ENCODE peak calls at places on chromosomes 13 and 19, in ten cellular contexts. One of them, this sample, is unnamed.

GRCh38 chr13:111517641-111518010 is 197.2 kb downstream of the TEX29 start:
- DNase-seq in IMR-90: no peak
- DNase-seq in uterus: no peak
- DNase-seq in ovary: no peak
- DNase-seq in spleen: no peak
- DNase-seq in A549: no peak
- DNase-seq in Peyer's patch: no peak
- DNase-seq in gastrocnemius medialis: no peak
- DNase-seq in transverse colon: no peak
- DNase-seq in heart left ventricle: no peak
- DNase-seq in this sample: no peak

GRCh38 chr13:75365724-75366173 is 116.2 kb downstream of the TBC1D4 start:
- DNase-seq in IMR-90: peak; percentile 86
- DNase-seq in uterus: no peak
- DNase-seq in ovary: no peak
- DNase-seq in spleen: no peak
- DNase-seq in A549: peak; percentile 1
- DNase-seq in Peyer's patch: no peak
- DNase-seq in gastrocnemius medialis: no peak
- DNase-seq in transverse colon: no peak
- DNase-seq in heart left ventricle: no peak
- DNase-seq in this sample: no peak

GRCh38 chr19:58551577-58552471 is 3.1 kb downstream of the CHMP2A start:
- DNase-seq in IMR-90: no peak
- DNase-seq in uterus: no peak
- DNase-seq in ovary: no peak
- DNase-seq in spleen: no peak
- DNase-seq in A549: no peak
- DNase-seq in Peyer's patch: no peak
- DNase-seq in gastrocnemius medialis: no peak
- DNase-seq in transverse colon: no peak
- DNase-seq in heart left ventricle: no peak
- DNase-seq in this sample: no peak

GRCh38 chr19:35344511-35345031 is 3.1 kb upstream of the FFAR1 start:
- DNase-seq in IMR-90: no peak
- DNase-seq in uterus: no peak
- DNase-seq in ovary: peak; percentile 14
- DNase-seq in spleen: peak; percentile 70
- DNase-seq in A549: no peak
- DNase-seq in Peyer's patch: peak; percentile 38
- DNase-seq in gastrocnemius medialis: no peak
- DNase-seq in transverse colon: no peak
- DNase-seq in heart left ventricle: peak; percentile 33
- DNase-seq in this sample: no peak

GRCh38 chr13:111398196-111398595 is 77.8 kb downstream of the TEX29 start:
- DNase-seq in IMR-90: no peak
- DNase-seq in uterus: no peak
- DNase-seq in ovary: no peak
- DNase-seq in spleen: peak; percentile 30
- DNase-seq in A549: no peak
- DNase-seq in Peyer's patch: no peak
- DNase-seq in gastrocnemius medialis: no peak
- DNase-seq in transverse colon: no peak
- DNase-seq in heart left ventricle: no peak
- DNase-seq in this sample: no peak

GRCh38 chr13:82993417-82993816 is 888.9 kb downstream of the SLITRK1 start:
- DNase-seq in IMR-90: no peak
- DNase-seq in uterus: no peak
- DNase-seq in ovary: no peak
- DNase-seq in spleen: no peak
- DNase-seq in A549: no peak
- DNase-seq in Peyer's patch: no peak
- DNase-seq in gastrocnemius medialis: no peak
- DNase-seq in transverse colon: no peak
- DNase-seq in heart left ventricle: no peak
- DNase-seq in this sample: no peak

GRCh38 chr19:3330047-3330446 is 36.3 kb upstream of the NFIC start:
- DNase-seq in IMR-90: no peak
- DNase-seq in uterus: no peak
- DNase-seq in ovary: no peak
- DNase-seq in spleen: no peak
- DNase-seq in A549: no peak
- DNase-seq in Peyer's patch: no peak
- DNase-seq in gastrocnemius medialis: no peak
- DNase-seq in transverse colon: no peak
- DNase-seq in heart left ventricle: no peak
- DNase-seq in this sample: no peak

GRCh38 chr13:111298214-111298975 is 22.0 kb upstream of the TEX29 start:
- DNase-seq in IMR-90: no peak
- DNase-seq in uterus: no peak
- DNase-seq in ovary: no peak
- DNase-seq in spleen: no peak
- DNase-seq in A549: no peak
- DNase-seq in Peyer's patch: no peak
- DNase-seq in gastrocnemius medialis: no peak
- DNase-seq in transverse colon: no peak
- DNase-seq in heart left ventricle: no peak
- DNase-seq in this sample: no peak

GRCh38 chr19:48992571-48993174 is 436 bp downstream of the GYS1 start:
- DNase-seq in IMR-90: no peak
- DNase-seq in uterus: no peak
- DNase-seq in ovary: no peak
- DNase-seq in spleen: no peak
- DNase-seq in A549: no peak
- DNase-seq in Peyer's patch: peak; percentile 53
- DNase-seq in gastrocnemius medialis: no peak
- DNase-seq in transverse colon: no peak
- DNase-seq in heart left ventricle: no peak
- DNase-seq in this sample: no peak

GRCh38 chr19:48994035-48994386 is 324 bp downstream of the RUVBL2 start:
- DNase-seq in IMR-90: no peak
- DNase-seq in uterus: no peak
- DNase-seq in ovary: no peak
- DNase-seq in spleen: no peak
- DNase-seq in A549: no peak
- DNase-seq in Peyer's patch: no peak
- DNase-seq in gastrocnemius medialis: no peak
- DNase-seq in transverse colon: no peak
- DNase-seq in heart left ventricle: no peak
- DNase-seq in this sample: no peak

GRCh38 chr19:48991011-48991609 is 2.0 kb downstream of the GYS1 start:
- DNase-seq in IMR-90: no peak
- DNase-seq in uterus: no peak
- DNase-seq in ovary: no peak
- DNase-seq in spleen: no peak
- DNase-seq in A549: no peak
- DNase-seq in Peyer's patch: no peak
- DNase-seq in gastrocnemius medialis: no peak
- DNase-seq in transverse colon: no peak
- DNase-seq in heart left ventricle: no peak
- DNase-seq in this sample: no peak

GRCh38 chr19:48991823-48992570 is 1.1 kb downstream of the GYS1 start:
- DNase-seq in IMR-90: peak; percentile 83
- DNase-seq in uterus: peak; percentile 52
- DNase-seq in ovary: peak; percentile 55
- DNase-seq in spleen: peak; percentile 81
- DNase-seq in A549: peak; percentile 75
- DNase-seq in Peyer's patch: peak; percentile 72
- DNase-seq in gastrocnemius medialis: peak; percentile 77
- DNase-seq in transverse colon: peak; percentile 70
- DNase-seq in heart left ventricle: no peak
- DNase-seq in this sample: peak; percentile 45

GRCh38 chr19:48993175-48994034 is at the start of the genes GYS1 and RUVBL2:
- DNase-seq in IMR-90: peak; percentile 99
- DNase-seq in uterus: peak; percentile 99
- DNase-seq in ovary: peak; percentile 99
- DNase-seq in spleen: peak; percentile 100
- DNase-seq in A549: peak; percentile 100
- DNase-seq in Peyer's patch: peak; percentile 100
- DNase-seq in gastrocnemius medialis: peak; percentile 98
- DNase-seq in transverse colon: peak; percentile 99
- DNase-seq in heart left ventricle: peak; percentile 100
- DNase-seq in this sample: peak; percentile 98
- TF ChIP-seq POLR2A in IMR-90: peak; percentile 77
- TF ChIP-seq POLR2A in uterus: peak; percentile 93
- TF ChIP-seq POLR2A in ovary: peak; percentile 90
- TF ChIP-seq POLR2A in spleen: peak; percentile 80
- TF ChIP-seq POLR2A in A549: peak; percentile 92
- TF ChIP-seq POLR2A in Peyer's patch: peak; percentile 87
- TF ChIP-seq POLR2A in gastrocnemius medialis: peak; percentile 99
- TF ChIP-seq POLR2A in transverse colon: peak; percentile 92
- TF ChIP-seq POLR2A in heart left ventricle: peak; percentile 98
- TF ChIP-seq POLR2A in this sample: peak; percentile 90

GRCh38 chr19:17092696-17093095 is 17.1 kb downstream of the MYO9B start:
- DNase-seq in IMR-90: no peak
- DNase-seq in uterus: no peak
- DNase-seq in ovary: no peak
- DNase-seq in spleen: no peak
- DNase-seq in A549: no peak
- DNase-seq in Peyer's patch: no peak
- DNase-seq in gastrocnemius medialis: no peak
- DNase-seq in transverse colon: no peak
- DNase-seq in heart left ventricle: no peak
- DNase-seq in this sample: no peak

GRCh38 chr19:17090501-17091074 is 15.0 kb downstream of the MYO9B start:
- DNase-seq in IMR-90: peak; percentile 60
- DNase-seq in uterus: no peak
- DNase-seq in ovary: no peak
- DNase-seq in spleen: no peak
- DNase-seq in A549: no peak
- DNase-seq in Peyer's patch: peak; percentile 68
- DNase-seq in gastrocnemius medialis: no peak
- DNase-seq in transverse colon: no peak
- DNase-seq in heart left ventricle: no peak
- DNase-seq in this sample: no peak

GRCh38 chr19:17089238-17089637 is 13.7 kb downstream of the MYO9B start:
- DNase-seq in IMR-90: peak; percentile 95
- DNase-seq in uterus: peak; percentile 46
- DNase-seq in ovary: no peak
- DNase-seq in spleen: no peak
- DNase-seq in A549: no peak
- DNase-seq in Peyer's patch: no peak
- DNase-seq in gastrocnemius medialis: no peak
- DNase-seq in transverse colon: no peak
- DNase-seq in heart left ventricle: no peak
- DNase-seq in this sample: no peak

GRCh38 chr19:17088552-17088951 is 13.0 kb downstream of the MYO9B start:
- DNase-seq in IMR-90: peak; percentile 23
- DNase-seq in uterus: no peak
- DNase-seq in ovary: no peak
- DNase-seq in spleen: no peak
- DNase-seq in A549: no peak
- DNase-seq in Peyer's patch: no peak
- DNase-seq in gastrocnemius medialis: no peak
- DNase-seq in transverse colon: no peak
- DNase-seq in heart left ventricle: no peak
- DNase-seq in this sample: no peak

DNA sequence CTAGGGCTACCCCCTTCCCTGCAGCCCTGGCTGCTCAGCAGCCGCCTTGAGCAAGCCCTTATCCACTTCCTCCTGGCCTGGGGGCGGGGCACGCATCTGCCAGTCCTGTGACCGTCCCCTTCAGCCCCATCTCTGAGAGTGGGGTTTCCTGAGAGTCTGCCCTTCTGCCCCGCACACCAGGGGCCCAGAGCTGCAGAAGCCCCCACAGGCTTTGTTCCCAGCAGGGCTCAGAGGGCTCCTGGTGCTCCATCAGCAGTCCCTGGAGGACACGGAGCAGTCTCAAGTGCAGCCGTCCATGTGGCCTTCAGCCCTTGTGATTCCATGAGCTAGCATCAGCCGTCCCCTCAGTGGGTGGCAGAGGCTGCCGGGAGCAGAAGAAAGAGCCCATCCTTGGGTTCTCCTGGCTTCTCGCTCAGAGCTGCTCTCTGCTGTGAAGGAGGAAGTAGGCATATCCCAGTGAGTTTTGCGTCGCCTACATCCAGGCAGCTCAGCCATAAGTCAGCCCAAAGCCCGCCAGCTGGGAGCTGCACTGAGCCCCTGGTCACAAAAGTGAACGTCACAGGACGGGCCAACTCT is 16.3 kb downstream of the MYO9B start:
- DNase-seq in IMR-90: no peak
- DNase-seq in uterus: no peak
- DNase-seq in ovary: no peak
- DNase-seq in spleen: peak; percentile 95
- DNase-seq in A549: no peak
- DNase-seq in Peyer's patch: peak; percentile 85
- DNase-seq in gastrocnemius medialis: no peak
- DNase-seq in transverse colon: peak; percentile 54
- DNase-seq in heart left ventricle: peak; percentile 81
- DNase-seq in this sample: no peak
- H3K27ac ChIP-seq in IMR-90: peak overlapping the region; percentile 41
- H3K27ac ChIP-seq in uterus: peak overlapping the region; percentile 95
- H3K27ac ChIP-seq in ovary: no peak overlapping the region
- H3K27ac ChIP-seq in spleen: peak overlapping the region; percentile 88
- H3K27ac ChIP-seq in A549: peak overlapping the region; percentile 40
- H3K27ac ChIP-seq in Peyer's patch: peak overlapping the region; percentile 76
- H3K27ac ChIP-seq in gastrocnemius medialis: peak overlapping the region; percentile 8
- H3K27ac ChIP-seq in transverse colon: peak overlapping the region; percentile 87
- H3K27ac ChIP-seq in heart left ventricle: no peak overlapping the region
- H3K27ac ChIP-seq in this sample: peak overlapping the region; percentile 81

DNA sequence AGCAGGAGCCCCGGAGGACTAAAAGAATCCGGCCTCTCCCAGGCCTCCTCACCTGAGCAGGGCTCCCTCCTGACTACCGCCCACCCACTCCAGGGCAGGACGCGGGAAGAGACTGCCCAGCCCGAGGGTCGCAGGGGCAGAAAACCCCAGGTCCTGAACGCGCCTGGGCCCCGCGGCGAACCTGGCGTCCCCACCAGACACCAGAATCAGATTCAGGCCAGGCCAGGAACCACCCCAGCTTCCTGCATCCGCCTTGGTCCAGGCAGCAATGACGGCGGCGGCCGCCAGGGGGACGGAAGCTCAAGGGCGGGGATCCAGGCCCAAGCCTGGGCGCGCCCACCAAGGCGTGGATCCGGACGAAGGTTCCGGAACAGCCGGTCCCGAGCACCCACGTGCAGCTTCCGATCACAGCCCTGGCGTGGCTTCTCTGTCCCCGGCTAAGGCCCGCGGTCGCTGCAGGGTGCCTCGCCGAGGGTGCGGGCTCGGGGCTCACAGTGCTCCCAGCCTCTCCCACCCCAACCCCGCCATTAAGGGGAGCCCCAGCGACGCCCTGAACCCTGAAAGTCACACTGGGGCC is 3.6 kb downstream of the LGALS7 start:
- DNase-seq in IMR-90: peak; percentile 38
- DNase-seq in uterus: peak; percentile 84
- DNase-seq in ovary: peak; percentile 89
- DNase-seq in spleen: peak; percentile 99
- DNase-seq in A549: peak; percentile 77
- DNase-seq in Peyer's patch: peak; percentile 98
- DNase-seq in gastrocnemius medialis: peak; percentile 64
- DNase-seq in transverse colon: peak; percentile 94
- DNase-seq in heart left ventricle: peak; percentile 98
- DNase-seq in this sample: peak; percentile 76
- TF ChIP-seq POLR2A in IMR-90: no peak
- TF ChIP-seq POLR2A in uterus: peak; percentile 34
- TF ChIP-seq POLR2A in ovary: no peak
- TF ChIP-seq POLR2A in spleen: no peak
- TF ChIP-seq POLR2A in A549: no peak
- TF ChIP-seq POLR2A in Peyer's patch: no peak
- TF ChIP-seq POLR2A in gastrocnemius medialis: peak; percentile 23
- TF ChIP-seq POLR2A in transverse colon: peak; percentile 29
- TF ChIP-seq POLR2A in heart left ventricle: no peak
- TF ChIP-seq POLR2A in this sample: no peak

DNA sequence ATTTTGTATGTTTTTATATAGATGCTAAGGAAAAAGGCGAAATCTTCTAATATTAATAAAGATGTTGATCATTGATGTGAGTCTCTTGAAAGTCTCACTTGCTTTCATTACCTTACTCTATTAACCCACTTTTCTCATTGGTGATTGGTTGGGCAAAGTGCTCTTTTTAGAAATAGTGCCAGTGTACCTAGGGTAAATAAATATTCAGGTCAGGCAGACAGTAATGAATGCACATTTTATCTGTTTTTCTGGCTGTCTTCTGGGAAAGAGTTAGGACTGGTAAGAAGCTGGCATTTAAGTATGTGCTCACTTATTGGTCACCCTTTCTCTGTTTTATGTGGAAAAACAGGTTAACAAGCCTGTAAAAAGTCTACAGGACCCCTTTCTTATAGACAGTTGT is 11.2 kb downstream of the SERP2 start:
- DNase-seq in IMR-90: no peak
- DNase-seq in uterus: no peak
- DNase-seq in ovary: no peak
- DNase-seq in spleen: no peak
- DNase-seq in A549: no peak
- DNase-seq in Peyer's patch: no peak
- DNase-seq in gastrocnemius medialis: no peak
- DNase-seq in transverse colon: no peak
- DNase-seq in heart left ventricle: no peak
- DNase-seq in this sample: no peak
- H3K27ac ChIP-seq in IMR-90: no peak overlapping the region
- H3K27ac ChIP-seq in uterus: no peak overlapping the region
- H3K27ac ChIP-seq in ovary: no peak overlapping the region
- H3K27ac ChIP-seq in spleen: no peak overlapping the region
- H3K27ac ChIP-seq in A549: no peak overlapping the region
- H3K27ac ChIP-seq in Peyer's patch: no peak overlapping the region
- H3K27ac ChIP-seq in gastrocnemius medialis: no peak overlapping the region
- H3K27ac ChIP-seq in transverse colon: no peak overlapping the region
- H3K27ac ChIP-seq in heart left ventricle: peak overlapping the region; percentile 8
- H3K27ac ChIP-seq in this sample: no peak overlapping the region

This sample was measured in tibial nerve.